ENCODE peak calls at places on chromosomes 16 and 17, in four cellular contexts. E is MM.1S, Z is dorsolateral prefrontal cortex, J is MCF 10A. H is an unnamed sample.

GRCh38 chr17:19448341-19449268 is 37.6 kb downstream of the RNF112 start:
- DNase-seq in J (peak; percentile 94), Z (no peak), E (no peak), H (peak; percentile 99)

GRCh38 chr16:86496929-86497381 is 13.4 kb upstream of the FOXF1 start:
- DNase-seq in Z (no peak), E (no peak), J (no peak), H (no peak)

GRCh38 chr16:2159052-2159838 is 3.7 kb downstream of the TRAF7 start:
- DNase-seq in J (peak; percentile 39), E (no peak), Z (peak; percentile 73), H (peak; percentile 83)

GRCh38 chr17:28145348-28145747 is 102.9 kb downstream of the NLK start:
- DNase-seq in J (peak; percentile 3), Z (no peak), E (no peak), H (peak; percentile 20)

GRCh38 chr17:34357398-34357797 is 1.1 kb downstream of the CCL13 start:
- DNase-seq in E (no peak), J (no peak), Z (no peak), H (no peak)

GRCh38 chr16:77974883-77975282 is 47.5 kb upstream of the CLEC3A start:
- DNase-seq in Z (no peak), E (no peak), J (peak; percentile 48), H (no peak)

GRCh38 chr17:19659366-19660177 is 11.0 kb downstream of the ALDH3A2 start:
- DNase-seq in E (no peak), Z (no peak), J (no peak), H (no peak)

GRCh38 chr16:2912330-2913199 is 834 bp downstream of the FLYWCH1 start:
- DNase-seq in E (peak; percentile 42), J (peak; percentile 44), Z (no peak), H (peak; percentile 73)

GRCh38 chr16:2022723-2023097 is 3.1 kb downstream of the NPW start:
- DNase-seq in E (peak; percentile 27), J (no peak), Z (no peak), H (peak; percentile 41)

GRCh38 chr17:72634621-72635020 is 457.9 kb downstream of the SLC39A11 start:
- DNase-seq in E (no peak), Z (no peak), J (peak; percentile 35), H (no peak)

GRCh38 chr17:56319531-56319930 is 166.3 kb downstream of the ANKFN1 start:
- DNase-seq in J (peak; percentile 68), E (peak; percentile 71), Z (no peak), H (peak; percentile 84)

GRCh38 chr16:27258241-27258734 is 10.3 kb downstream of the NSMCE1 start:
- DNase-seq in E (no peak), J (peak; percentile 82), Z (no peak), H (no peak)

GRCh38 chr16:89035698-89036570 is 57.7 kb upstream of the ACSF3 start:
- DNase-seq in J (no peak), E (no peak), Z (no peak), H (no peak)

GRCh38 chr16:24053325-24053946 is 202.7 kb upstream of the CACNG3 start:
- DNase-seq in J (no peak), Z (no peak), E (no peak), H (no peak)

GRCh38 chr17:14303343-14304221 is 2.7 kb downstream of the HS3ST3B1 start:
- DNase-seq in Z (no peak), E (no peak), J (no peak), H (no peak)

GRCh38 chr17:21235921-21236320 is 17.3 kb downstream of the NATD1 start:
- DNase-seq in E (no peak), J (no peak), Z (no peak), H (no peak)

GRCh38 chr17:69945698-69946185 is 129.3 kb upstream of the KCNJ16 start:
- DNase-seq in J (no peak), E (no peak), Z (no peak), H (no peak)

GRCh38 chr16:5841934-5842333 is 744.3 kb upstream of the EEF2KMT start:
- DNase-seq in E (no peak), J (no peak), Z (no peak), H (no peak)

GRCh38 chr16:15652293-15653001 is 2.4 kb downstream of the NDE1 start:
- DNase-seq in Z (no peak), J (peak; percentile 29), E (no peak), H (no peak)

GRCh38 chr17:36616391-36617029 is 15.1 kb downstream of the MRM1 start:
- DNase-seq in J (no peak), Z (no peak), E (no peak), H (no peak)

GRCh38 chr16:75445298-75445697 is 12.0 kb upstream of the CFDP1 start:
- DNase-seq in J (no peak), E (no peak), Z (no peak), H (no peak)

GRCh38 chr17:74192950-74193781 is 10.3 kb upstream of the RPL38 start:
- DNase-seq in E (no peak), Z (no peak), J (peak; percentile 33), H (peak; percentile 70)

GRCh38 chr17:50947844-50948514 is 81.8 kb upstream of the TOB1 start:
- DNase-seq in J (peak; percentile 39), Z (peak; percentile 69), E (no peak), H (no peak)

GRCh38 chr16:3317315-3317999 is 12.2 kb downstream of the ZNF75A start:
- DNase-seq in Z (no peak), J (peak; percentile 8), E (no peak), H (peak; percentile 35)

GRCh38 chr16:3878610-3879009 is 1.9 kb downstream of the CREBBP start:
- DNase-seq in E (no peak), Z (no peak), J (no peak), H (peak; percentile 35)

GRCh38 chr17:50453901-50454300 is 14.8 kb downstream of the CHAD start:
- DNase-seq in E (no peak), Z (no peak), J (no peak), H (no peak)

GRCh38 chr16:58264961-58265479 is 29.8 kb downstream of the PRSS54 start:
- DNase-seq in Z (no peak), E (no peak), J (peak; percentile 86), H (peak; percentile 74)

GRCh38 chr16:89398924-89399323 is 91.4 kb downstream of the ANKRD11 start:
- DNase-seq in E (no peak), J (no peak), Z (no peak), H (no peak)

GRCh38 chr17:42617956-42618431 is 8.5 kb downstream of the TUBG1 start:
- DNase-seq in Z (no peak), E (peak; percentile 88), J (peak; percentile 14), H (no peak)

GRCh38 chr17:18172528-18173278 is 10.9 kb upstream of the ALKBH5 start:
- DNase-seq in J (no peak), Z (no peak), E (no peak), H (no peak)

GRCh38 chr17:82848022-82848592 is 8.3 kb upstream of the ZNF750 start:
- DNase-seq in E (no peak), J (peak; percentile 90), Z (no peak), H (peak; percentile 72)

GRCh38 chr17:1362964-1363363 is 37.1 kb downstream of the YWHAE start:
- DNase-seq in E (peak; percentile 33), Z (no peak), J (peak; percentile 22), H (peak; percentile 67)

GRCh38 chr17:71709271-71709670 is 411.5 kb upstream of the SOX9 start:
- DNase-seq in Z (no peak), J (no peak), E (no peak), H (no peak)

GRCh38 chr17:4134756-4135155 is 8.1 kb downstream of the ZZEF1 start:
- DNase-seq in Z (no peak), J (no peak), E (no peak), H (no peak)

GRCh38 chr17:7380321-7380720 is 568 bp upstream of the TNK1 start:
- DNase-seq in Z (no peak), E (no peak), J (peak; percentile 24), H (no peak)

GRCh38 chr16:87790278-87791023 is 24.7 kb upstream of the KLHDC4 start:
- DNase-seq in E (no peak), Z (no peak), J (peak; percentile 98), H (no peak)

GRCh38 chr16:85372627-85373372 is 240.3 kb upstream of the GSE1 start:
- DNase-seq in E (no peak), J (peak; percentile 80), Z (no peak), H (peak; percentile 89)

GRCh38 chr16:56708821-56709685 is 20.9 kb upstream of the NUP93 start:
- DNase-seq in Z (no peak), E (no peak), J (no peak), H (no peak)

DNA sequence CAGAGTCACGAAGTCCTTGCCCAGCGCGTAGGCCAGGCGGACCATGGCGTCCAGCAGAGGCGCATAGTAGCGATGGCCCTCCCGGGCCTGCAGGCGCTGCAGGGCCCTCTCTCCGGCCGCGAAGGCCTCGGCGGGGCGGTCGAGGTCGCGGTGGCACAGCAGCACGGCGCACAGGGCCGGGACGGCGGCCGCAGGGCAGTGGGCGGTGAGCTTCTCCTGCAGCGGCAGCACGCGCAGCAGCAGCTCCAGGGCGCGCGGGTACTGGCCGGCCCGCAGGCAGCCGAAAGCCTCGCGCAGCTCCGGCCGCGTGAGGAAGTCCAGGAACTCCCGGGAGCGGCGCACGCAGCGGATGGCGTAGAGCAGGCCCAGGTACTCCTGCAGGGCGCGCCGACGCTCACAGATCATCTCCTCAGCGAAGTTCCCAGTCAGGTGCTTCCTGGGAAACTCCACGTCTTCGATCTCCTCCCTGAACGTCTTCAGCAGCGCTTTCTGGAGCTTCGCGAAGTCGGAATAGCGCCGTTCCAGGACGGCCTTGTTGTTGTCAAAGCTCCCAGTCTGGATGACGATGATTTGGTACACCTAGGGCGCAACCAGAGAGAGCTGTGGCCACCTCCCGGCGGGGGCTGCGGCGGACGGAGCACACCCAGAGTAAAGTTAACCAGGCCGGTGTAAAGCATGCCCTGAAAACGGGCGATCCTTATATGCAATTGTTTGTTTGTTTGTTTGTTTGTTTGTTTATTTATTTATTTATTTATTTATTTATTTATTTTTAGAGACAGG is 7.4 kb downstream of the SNX20 start:
- DNase-seq in E (no peak), J (no peak), Z (no peak), H (no peak)
- TF ChIP-seq CTCF in E (no peak), J (no peak), Z (no peak), H (no peak)

GRCh38 chr16:71626018-71626857 is at the start of gene MARVELD3:
- DNase-seq in Z (no peak), E (peak; percentile 78), J (peak; percentile 76), H (no peak)
- TF ChIP-seq CTCF in Z (no peak), E (peak; percentile 12), J (no peak), H (no peak)

GRCh38 chr16:82755570-82756282 is 129.0 kb downstream of the CDH13 start:
- DNase-seq in E (no peak), Z (no peak), J (peak; percentile 13), H (no peak)
- TF ChIP-seq CTCF in E (no peak), Z (peak; percentile 27), J (no peak), H (peak; percentile 20)

DNA sequence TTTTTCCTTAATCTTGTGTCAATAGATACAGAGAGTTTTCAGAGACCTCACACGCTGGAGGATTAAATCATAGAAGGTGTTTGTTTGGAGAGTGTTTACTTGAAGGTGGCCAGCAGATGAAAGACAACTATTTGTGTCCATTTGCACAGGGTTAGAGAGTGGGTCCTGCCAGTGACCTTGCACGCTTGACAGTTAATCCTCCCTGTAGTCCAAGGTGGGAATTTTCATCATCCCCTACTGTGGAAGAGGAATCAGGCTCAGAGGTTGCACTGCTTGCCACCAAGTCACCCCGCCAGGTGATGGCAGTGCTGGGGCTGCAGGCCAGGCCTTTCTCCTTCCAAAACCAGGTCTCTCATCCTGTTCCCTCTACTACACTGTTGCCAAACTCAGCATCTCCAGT is 12.3 kb downstream of the CDH1 start:
- DNase-seq in Z (no peak), E (no peak), J (no peak), H (no peak)
- TF ChIP-seq CTCF in Z (no peak), E (no peak), J (no peak), H (no peak)